ENCODE peak calls at places on chromosomes 4 and X, in five cellular contexts. N, D, Q, O and K are unnamed samples.

GRCh38 chr4:121072080-121072835 is at the start of gene NDNF:
- DNase-seq in D (peak; percentile 42), N (no peak), Q (peak; percentile 43), O (peak; percentile 36), K (no peak)

GRCh38 chr4:6689506-6689960 is 4.1 kb upstream of the S100P start:
- DNase-seq in D (no peak), O (no peak), Q (no peak), N (no peak), K (no peak)

GRCh38 chrX:133838761-133839676 is 146.4 kb downstream of the GPC3 start:
- DNase-seq in D (peak; percentile 50), Q (no peak), N (no peak), O (peak; percentile 50), K (peak; percentile 13)

GRCh38 chr4:150464523-150464922 is 117.4 kb upstream of the MAB21L2 start:
- DNase-seq in Q (no peak), N (no peak), O (no peak), D (no peak), K (no peak)

GRCh38 chr4:128450326-128451120 is 162.9 kb upstream of the PGRMC2 start:
- DNase-seq in N (no peak), D (no peak), O (no peak), Q (no peak), K (no peak)

GRCh38 chr4:27098034-27098433 is 237.4 kb downstream of the STIM2 start:
- DNase-seq in Q (no peak), D (no peak), N (no peak), O (no peak), K (no peak)

GRCh38 chr4:7519638-7520373 is 85.1 kb upstream of the PSAPL1 start:
- DNase-seq in Q (no peak), D (no peak), N (no peak), O (no peak), K (no peak)

GRCh38 chrX:53089224-53089842 is 4.6 kb upstream of the KANTR start:
- DNase-seq in N (no peak), D (peak; percentile 78), Q (no peak), O (peak; percentile 75), K (peak; percentile 35)

GRCh38 chr4:46931981-46932380 is 22.9 kb upstream of the COX7B2 start:
- DNase-seq in Q (peak; percentile 8), D (peak; percentile 48), O (peak; percentile 64), N (no peak), K (peak; percentile 32)

GRCh38 chrX:154329284-154329683 is 33.7 kb downstream of the TKTL1 start:
- DNase-seq in N (no peak), O (no peak), D (no peak), Q (no peak), K (no peak)

GRCh38 chr4:73859614-73860088 is 6.6 kb downstream of the PF4V1 start:
- DNase-seq in Q (no peak), O (peak; percentile 70), D (peak; percentile 77), N (no peak), K (peak; percentile 59)

GRCh38 chr4:84501721-84502267 is 2.7 kb upstream of the NKX6-1 start:
- DNase-seq in Q (no peak), N (no peak), O (no peak), D (no peak), K (no peak)

GRCh38 chr4:73868206-73869129 is 725 bp upstream of the CXCL1 start:
- DNase-seq in D (no peak), O (peak; percentile 53), N (no peak), Q (no peak), K (no peak)

GRCh38 chrX:112849010-112849409 is 8.4 kb upstream of the AMOT start:
- DNase-seq in N (no peak), O (peak; percentile 22), D (peak; percentile 9), Q (no peak), K (no peak)

GRCh38 chr4:148026022-148026421 is 294.1 kb downstream of the ARHGAP10 start:
- DNase-seq in N (no peak), D (peak; percentile 26), Q (no peak), O (peak; percentile 21), K (peak; percentile 92)

DNA sequence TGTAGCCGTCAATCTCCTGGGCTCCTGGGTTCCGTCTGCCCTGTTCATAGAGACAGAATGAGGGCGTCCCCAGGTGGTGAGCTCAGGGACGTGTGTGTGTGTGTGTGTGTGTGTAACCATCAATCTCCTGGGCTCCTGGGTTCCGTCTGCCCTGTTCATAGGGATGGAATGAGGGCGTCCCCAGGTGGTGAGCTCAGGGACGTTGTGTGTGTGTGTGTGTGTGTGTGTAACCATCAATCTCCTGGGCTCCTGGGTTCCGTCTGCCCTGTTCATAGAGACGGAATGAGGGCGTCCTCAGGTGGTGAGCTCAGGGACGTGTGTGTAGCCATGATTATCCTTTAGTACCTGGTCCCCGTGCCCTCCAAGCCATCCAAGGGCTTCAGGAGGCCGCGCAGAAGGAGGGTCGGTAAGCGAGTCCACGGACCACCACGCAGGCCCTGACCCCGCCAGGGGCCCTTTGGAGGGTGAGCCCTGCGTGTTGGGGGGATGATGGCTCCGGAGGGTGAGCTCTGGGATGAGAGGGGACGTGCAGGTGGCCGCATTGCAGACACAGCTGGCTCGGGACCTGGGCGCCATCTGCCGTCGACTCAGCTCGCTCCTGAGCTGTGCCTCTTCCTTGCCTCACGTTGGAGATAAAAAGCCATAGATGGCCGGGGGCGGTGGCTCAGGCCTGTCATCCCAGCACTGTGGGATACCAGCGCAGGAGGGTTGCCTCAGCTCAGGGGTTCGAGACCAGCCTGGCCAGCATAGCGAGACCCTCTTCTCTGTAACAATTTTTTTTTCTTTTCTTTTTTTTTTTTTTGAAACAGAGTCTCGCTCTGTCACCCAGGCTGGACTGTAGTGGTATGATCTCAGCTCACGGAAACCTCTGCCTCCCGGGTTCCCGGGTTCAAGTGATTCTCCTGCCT is 5.4 kb upstream of the GTPBP6 start:
- DNase-seq in N (no peak), O (peak; percentile 70), Q (peak; percentile 42), D (peak; percentile 68), K (peak; percentile 70)
- TF ChIP-seq CTCF in N (no peak), O (no peak), Q (no peak), D (no peak), K (no peak)

GRCh38 chr4:825969-826330 is at the start of gene CPLX1:
- DNase-seq in Q (no peak), N (no peak), O (no peak), D (no peak), K (no peak)
- H3K4me3 ChIP-seq in Q (no peak within 1 kb of the TSS), N (peak within 1 kb of the TSS; percentile 44), O (peak within 1 kb of the TSS; percentile 7), D (peak within 1 kb of the TSS; percentile 24), K (peak within 1 kb of the TSS; percentile 29)

DNA sequence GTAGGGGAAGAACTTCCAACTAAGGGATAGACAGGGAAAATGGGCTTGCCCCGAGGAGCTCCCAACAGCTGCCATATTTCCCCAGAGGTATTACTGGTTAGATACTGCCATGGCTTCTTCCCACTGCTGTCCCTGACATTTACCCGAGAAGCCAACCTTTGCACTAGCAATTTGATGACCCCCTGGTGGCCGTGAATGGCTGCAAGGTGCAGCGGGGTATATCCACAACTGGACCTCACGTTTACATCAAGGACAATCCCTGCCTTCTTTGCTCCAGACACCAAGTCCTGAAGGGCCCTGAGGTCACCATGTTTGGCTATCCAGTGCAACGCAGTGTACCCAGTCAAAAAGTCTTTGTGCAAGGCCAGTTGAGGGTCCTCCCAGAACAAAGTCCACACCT is 2.3 kb downstream of the SOWAHB start:
- DNase-seq in Q (no peak), O (no peak), N (no peak), D (no peak), K (no peak)
- TF ChIP-seq CTCF in Q (no peak), O (no peak), N (no peak), D (no peak), K (no peak)

GRCh38 chrX:103215037-103215767 is at the start of gene BEX4:
- DNase-seq in D (peak; percentile 69), Q (no peak), N (no peak), O (peak; percentile 64), K (peak; percentile 28)

GRCh38 chrX:103215768-103216085 is 819 bp downstream of the BEX4 start:
- DNase-seq in O (no peak), N (no peak), D (no peak), Q (no peak), K (no peak)

DNA sequence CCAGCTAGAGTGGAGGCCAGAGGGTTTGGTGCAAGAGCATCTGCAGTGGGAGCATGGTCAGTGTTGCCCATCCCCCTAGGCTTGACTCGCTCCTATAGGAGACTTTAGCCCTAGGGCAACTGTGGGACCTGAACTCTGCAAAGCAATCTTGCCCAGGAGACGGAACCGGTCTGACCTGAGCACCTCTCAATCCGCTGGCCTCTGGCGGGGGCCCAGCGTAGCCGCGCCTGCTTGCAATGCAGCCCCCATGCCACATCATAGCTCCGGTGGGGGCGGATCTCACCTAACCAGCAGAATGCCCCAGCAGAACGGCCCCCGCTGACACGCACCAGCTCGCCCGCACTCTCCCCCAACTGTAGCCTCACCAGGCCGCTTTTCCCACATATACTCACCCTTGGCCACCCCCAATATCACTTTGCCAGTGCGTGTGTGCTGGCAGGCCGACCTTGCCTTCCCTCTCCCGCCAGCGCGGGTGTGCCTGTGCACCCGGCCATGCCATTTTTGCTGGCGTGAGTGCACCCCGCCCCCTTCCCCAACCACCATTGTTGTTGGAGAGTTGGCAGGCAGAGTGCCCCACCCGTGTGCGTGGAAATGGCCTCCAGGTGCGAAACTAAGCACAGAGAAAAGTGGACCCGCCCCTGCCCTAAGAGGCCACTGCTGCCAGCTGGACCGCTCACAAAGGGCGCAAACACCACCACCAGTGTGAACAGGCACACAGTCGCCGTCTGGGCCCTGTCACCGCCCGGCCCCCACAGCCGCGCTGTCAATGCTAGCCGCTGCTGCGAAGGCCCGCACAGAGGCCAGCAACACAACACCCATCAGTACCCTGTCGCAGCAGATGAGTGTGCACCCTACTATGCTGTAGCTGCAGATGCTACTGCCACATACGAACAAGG is 5.9 kb downstream of the BEX4 start:
- DNase-seq in D (no peak), O (no peak), N (no peak), Q (no peak), K (no peak)
- H3K4me3 ChIP-seq in D (no peak overlapping the region), O (no peak overlapping the region), N (no peak overlapping the region), Q (no peak overlapping the region), K (no peak overlapping the region)

GRCh38 chr4:77728420-77728819 is 90.7 kb downstream of the CNOT6L start:
- DNase-seq in O (no peak), Q (no peak), N (no peak), D (no peak), K (no peak)
- TF ChIP-seq CTCF in O (no peak), Q (no peak), N (no peak), D (peak; percentile 7), K (no peak)

GRCh38 chrX:129980043-129980442 is 2.4 kb upstream of the BCORL1 start:
- DNase-seq in O (no peak), N (no peak), Q (peak; percentile 49), D (no peak), K (no peak)
- H3K4me3 ChIP-seq in O (peak overlapping the region; percentile 59), N (peak overlapping the region; percentile 67), Q (no peak overlapping the region), D (peak overlapping the region; percentile 55), K (no peak overlapping the region)